ENCODE peak calls at places on chromosome 11, in six cellular contexts. One of them, this sample, is unnamed.

GRCh38 chr11:9066432-9066925 is 24.9 kb downstream of the SCUBE2 start:
- DNase-seq in HepG2: peak
- DNase-seq in K562: no peak
- DNase-seq in A549: no peak
- DNase-seq in GM12878: no peak
- DNase-seq in endothelial cell of umbilical vein: no peak
- DNase-seq in this sample: no peak

GRCh38 chr11:65213322-65214211 is 31.8 kb downstream of the CAPN1 start:
- DNase-seq in HepG2: no peak
- DNase-seq in K562: peak
- DNase-seq in A549: no peak
- DNase-seq in GM12878: no peak
- DNase-seq in endothelial cell of umbilical vein: no peak
- DNase-seq in this sample: peak

GRCh38 chr11:60265373-60266214 is 14.9 kb upstream of the MS4A4A start:
- DNase-seq in HepG2: peak
- DNase-seq in K562: peak
- DNase-seq in A549: peak
- DNase-seq in GM12878: peak
- DNase-seq in endothelial cell of umbilical vein: peak
- DNase-seq in this sample: peak

GRCh38 chr11:10407055-10407454 is 48.0 kb upstream of the AMPD3 start:
- DNase-seq in HepG2: peak
- DNase-seq in K562: no peak
- DNase-seq in A549: peak
- DNase-seq in GM12878: no peak
- DNase-seq in endothelial cell of umbilical vein: peak
- DNase-seq in this sample: peak

GRCh38 chr11:124837491-124837856 is 27.8 kb upstream of the ROBO3 start:
- DNase-seq in HepG2: peak
- DNase-seq in K562: peak
- DNase-seq in A549: peak
- DNase-seq in GM12878: peak
- DNase-seq in endothelial cell of umbilical vein: peak
- DNase-seq in this sample: peak

GRCh38 chr11:67545280-67545679 is 22.0 kb upstream of the CABP2 start:
- DNase-seq in HepG2: peak
- DNase-seq in K562: peak
- DNase-seq in A549: no peak
- DNase-seq in GM12878: no peak
- DNase-seq in endothelial cell of umbilical vein: no peak
- DNase-seq in this sample: no peak

GRCh38 chr11:9015677-9016076 is 11.9 kb upstream of the NRIP3 start:
- DNase-seq in HepG2: peak
- DNase-seq in K562: peak
- DNase-seq in A549: peak
- DNase-seq in GM12878: peak
- DNase-seq in endothelial cell of umbilical vein: peak
- DNase-seq in this sample: peak

GRCh38 chr11:130649749-130650275 is 201.4 kb downstream of the ADAMTS15 start:
- DNase-seq in HepG2: no peak
- DNase-seq in K562: no peak
- DNase-seq in A549: no peak
- DNase-seq in GM12878: no peak
- DNase-seq in endothelial cell of umbilical vein: no peak
- DNase-seq in this sample: no peak

GRCh38 chr11:102115557-102115956 is 5.3 kb downstream of the YAP1 start:
- DNase-seq in HepG2: peak
- DNase-seq in K562: no peak
- DNase-seq in A549: peak
- DNase-seq in GM12878: no peak
- DNase-seq in endothelial cell of umbilical vein: no peak
- DNase-seq in this sample: no peak

GRCh38 chr11:132445966-132446365 is 1075.6 kb downstream of the NTM start:
- DNase-seq in HepG2: no peak
- DNase-seq in K562: no peak
- DNase-seq in A549: no peak
- DNase-seq in GM12878: no peak
- DNase-seq in endothelial cell of umbilical vein: no peak
- DNase-seq in this sample: no peak

GRCh38 chr11:507727-508515 is 879 bp upstream of the RNH1 start:
- DNase-seq in HepG2: no peak
- DNase-seq in K562: no peak
- DNase-seq in A549: no peak
- DNase-seq in GM12878: no peak
- DNase-seq in endothelial cell of umbilical vein: no peak
- DNase-seq in this sample: no peak

GRCh38 chr11:122330466-122330865 is 214.5 kb upstream of the BLID start:
- DNase-seq in HepG2: no peak
- DNase-seq in K562: no peak
- DNase-seq in A549: no peak
- DNase-seq in GM12878: no peak
- DNase-seq in endothelial cell of umbilical vein: no peak
- DNase-seq in this sample: no peak

GRCh38 chr11:33001281-33001680 is 14.4 kb upstream of the DEPDC7 start:
- DNase-seq in HepG2: no peak
- DNase-seq in K562: no peak
- DNase-seq in A549: no peak
- DNase-seq in GM12878: no peak
- DNase-seq in endothelial cell of umbilical vein: no peak
- DNase-seq in this sample: no peak

GRCh38 chr11:131579932-131580387 is 209.5 kb downstream of the NTM start:
- DNase-seq in HepG2: peak
- DNase-seq in K562: peak
- DNase-seq in A549: peak
- DNase-seq in GM12878: no peak
- DNase-seq in endothelial cell of umbilical vein: no peak
- DNase-seq in this sample: peak

GRCh38 chr11:76657824-76658170 is 12.8 kb downstream of the LRRC32 start:
- DNase-seq in HepG2: no peak
- DNase-seq in K562: no peak
- DNase-seq in A549: no peak
- DNase-seq in GM12878: no peak
- DNase-seq in endothelial cell of umbilical vein: no peak
- DNase-seq in this sample: no peak

GRCh38 chr11:103484545-103484944 is 375.3 kb downstream of the DYNC2H1 start:
- DNase-seq in HepG2: no peak
- DNase-seq in K562: no peak
- DNase-seq in A549: peak
- DNase-seq in GM12878: no peak
- DNase-seq in endothelial cell of umbilical vein: no peak
- DNase-seq in this sample: no peak

GRCh38 chr11:117915672-117916235 is 13.4 kb downstream of the TMPRSS13 start:
- DNase-seq in HepG2: no peak
- DNase-seq in K562: no peak
- DNase-seq in A549: no peak
- DNase-seq in GM12878: no peak
- DNase-seq in endothelial cell of umbilical vein: no peak
- DNase-seq in this sample: no peak

GRCh38 chr11:116879789-116880402 is 42.5 kb upstream of the APOA1 start:
- DNase-seq in HepG2: peak
- DNase-seq in K562: no peak
- DNase-seq in A549: peak
- DNase-seq in GM12878: peak
- DNase-seq in endothelial cell of umbilical vein: peak
- DNase-seq in this sample: peak

GRCh38 chr11:48101958-48102357 is 114.7 kb upstream of the OR4B1 start:
- DNase-seq in HepG2: peak
- DNase-seq in K562: no peak
- DNase-seq in A549: no peak
- DNase-seq in GM12878: no peak
- DNase-seq in endothelial cell of umbilical vein: no peak
- DNase-seq in this sample: no peak

GRCh38 chr11:33437529-33437928 is 180.3 kb downstream of the HIPK3 start:
- DNase-seq in HepG2: peak
- DNase-seq in K562: no peak
- DNase-seq in A549: no peak
- DNase-seq in GM12878: no peak
- DNase-seq in endothelial cell of umbilical vein: no peak
- DNase-seq in this sample: no peak

GRCh38 chr11:65221026-65221425 is 39.3 kb downstream of the CAPN1 start:
- DNase-seq in HepG2: no peak
- DNase-seq in K562: no peak
- DNase-seq in A549: no peak
- DNase-seq in GM12878: no peak
- DNase-seq in endothelial cell of umbilical vein: no peak
- DNase-seq in this sample: no peak

GRCh38 chr11:74138572-74138971 is 32.2 kb downstream of the C2CD3 start:
- DNase-seq in HepG2: peak
- DNase-seq in K562: peak
- DNase-seq in A549: peak
- DNase-seq in GM12878: no peak
- DNase-seq in endothelial cell of umbilical vein: peak
- DNase-seq in this sample: no peak

GRCh38 chr11:16365456-16366355 is 9.4 kb upstream of the SOX6 start:
- DNase-seq in HepG2: no peak
- DNase-seq in K562: no peak
- DNase-seq in A549: no peak
- DNase-seq in GM12878: no peak
- DNase-seq in endothelial cell of umbilical vein: no peak
- DNase-seq in this sample: no peak

GRCh38 chr11:58770627-58771457 is 39.1 kb upstream of the GLYAT start:
- DNase-seq in HepG2: no peak
- DNase-seq in K562: peak
- DNase-seq in A549: no peak
- DNase-seq in GM12878: no peak
- DNase-seq in endothelial cell of umbilical vein: no peak
- DNase-seq in this sample: no peak

GRCh38 chr11:75301602-75302345 is 49.7 kb downstream of the ARRB1 start:
- DNase-seq in HepG2: no peak
- DNase-seq in K562: no peak
- DNase-seq in A549: no peak
- DNase-seq in GM12878: no peak
- DNase-seq in endothelial cell of umbilical vein: peak
- DNase-seq in this sample: no peak

GRCh38 chr11:93921695-93922468 is 71.5 kb upstream of the VSTM5 start:
- DNase-seq in HepG2: peak
- DNase-seq in K562: peak
- DNase-seq in A549: peak
- DNase-seq in GM12878: peak
- DNase-seq in endothelial cell of umbilical vein: peak
- DNase-seq in this sample: peak
- TF ChIP-seq MYC in HepG2: no peak
- TF ChIP-seq MYC in K562: no peak
- TF ChIP-seq MYC in A549: no peak
- TF ChIP-seq MYC in GM12878: no peak
- TF ChIP-seq MYC in endothelial cell of umbilical vein: no peak
- TF ChIP-seq MYC in this sample: no peak

GRCh38 chr11:37657645-37658044 is 1059.6 kb upstream of the RAG2 start:
- DNase-seq in HepG2: no peak
- DNase-seq in K562: no peak
- DNase-seq in A549: no peak
- DNase-seq in GM12878: no peak
- DNase-seq in endothelial cell of umbilical vein: peak
- DNase-seq in this sample: peak
- TF ChIP-seq CTCF in HepG2: no peak
- TF ChIP-seq CTCF in K562: peak
- TF ChIP-seq CTCF in A549: no peak
- TF ChIP-seq CTCF in GM12878: no peak
- TF ChIP-seq CTCF in endothelial cell of umbilical vein: peak
- TF ChIP-seq CTCF in this sample: peak

DNA sequence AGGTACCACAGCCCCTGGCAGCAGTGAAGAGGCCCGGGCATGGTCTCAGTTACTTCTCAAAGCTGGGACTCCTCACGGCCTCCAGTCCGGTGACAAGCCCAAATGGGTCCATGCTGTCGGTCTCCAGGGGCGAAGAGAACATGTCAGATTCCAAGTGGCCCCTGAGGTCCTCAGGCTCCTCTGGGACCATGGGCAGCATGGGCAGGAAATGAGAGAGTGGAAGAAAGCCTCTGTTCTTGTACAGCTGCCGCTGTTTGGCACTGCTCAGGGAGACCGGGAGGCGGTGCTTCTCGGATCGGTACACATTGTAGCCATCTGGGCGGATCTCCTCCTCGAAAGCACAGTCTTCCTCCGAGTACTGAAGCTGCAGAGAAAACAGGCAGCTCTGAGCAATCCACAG is 4.6 kb downstream of the FGF19 start:
- DNase-seq in HepG2: no peak
- DNase-seq in K562: no peak
- DNase-seq in A549: no peak
- DNase-seq in GM12878: no peak
- DNase-seq in endothelial cell of umbilical vein: no peak
- DNase-seq in this sample: no peak
- TF ChIP-seq MYC in HepG2: no peak
- TF ChIP-seq MYC in K562: no peak
- TF ChIP-seq MYC in A549: no peak
- TF ChIP-seq MYC in GM12878: no peak
- TF ChIP-seq MYC in endothelial cell of umbilical vein: no peak
- TF ChIP-seq MYC in this sample: no peak

GRCh38 chr11:46615756-46616155 is 1.3 kb downstream of the HARBI1 start:
- DNase-seq in HepG2: no peak
- DNase-seq in K562: no peak
- DNase-seq in A549: no peak
- DNase-seq in GM12878: no peak
- DNase-seq in endothelial cell of umbilical vein: no peak
- DNase-seq in this sample: no peak
- TF ChIP-seq CTCF in HepG2: no peak
- TF ChIP-seq CTCF in K562: no peak
- TF ChIP-seq CTCF in A549: no peak
- TF ChIP-seq CTCF in GM12878: no peak
- TF ChIP-seq CTCF in endothelial cell of umbilical vein: no peak
- TF ChIP-seq CTCF in this sample: no peak

DNA sequence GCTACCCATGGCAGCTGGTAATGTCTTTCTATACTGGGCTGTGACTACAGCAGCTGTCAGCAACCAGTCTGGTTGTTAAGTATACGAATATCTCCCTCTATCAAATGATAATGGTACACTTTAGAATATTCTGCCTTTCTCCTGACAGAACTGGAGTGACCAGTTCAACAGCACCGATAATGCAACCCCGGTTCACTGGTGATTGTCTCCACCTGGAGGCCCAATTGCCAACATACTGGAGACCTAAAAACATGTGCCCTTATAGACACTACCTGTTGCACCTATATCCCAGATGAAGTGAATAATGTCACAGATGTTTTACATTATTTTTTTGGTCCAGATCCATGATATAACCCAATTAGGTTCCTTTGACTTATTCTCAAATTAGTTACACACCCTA is 21.1 kb downstream of the OR5P2 start:
- DNase-seq in HepG2: no peak
- DNase-seq in K562: no peak
- DNase-seq in A549: no peak
- DNase-seq in GM12878: no peak
- DNase-seq in endothelial cell of umbilical vein: no peak
- DNase-seq in this sample: no peak
- TF ChIP-seq MYC in HepG2: no peak
- TF ChIP-seq MYC in K562: no peak
- TF ChIP-seq MYC in A549: no peak
- TF ChIP-seq MYC in GM12878: no peak
- TF ChIP-seq MYC in endothelial cell of umbilical vein: no peak
- TF ChIP-seq MYC in this sample: no peak

This sample was measured in NB4.